ENCODE peak calls at places on chromosomes 7 and 10, in six cellular contexts. E is OCI-LY7; V is CD4-positive, alpha-beta T cell; X is retina; Q is HTR-8/SVneo; J is RCC 7860. N is an unnamed sample.

GRCh38 chr10:74704629-74705360 is 121.6 kb upstream of the KAT6B start:
- DNase-seq in E (no peak), V (no peak), X (no peak), Q (no peak), J (no peak), N (no peak)

GRCh38 chr7:107678110-107678753 is 17.6 kb downstream of the SLC26A4 start:
- DNase-seq in E (peak; percentile 20), V (no peak), X (no peak), Q (no peak), J (no peak), N (no peak)

GRCh38 chr7:114988755-114989154 is 66.9 kb downstream of the MDFIC start:
- DNase-seq in E (no peak), V (no peak), X (no peak), Q (peak; percentile 7), J (peak; percentile 62), N (peak; percentile 69)

GRCh38 chr10:43754569-43755260 is 106.0 kb upstream of the ZNF32 start:
- DNase-seq in E (no peak), V (no peak), X (no peak), Q (no peak), J (no peak), N (no peak)

GRCh38 chr10:1368772-1369171 is 312.6 kb downstream of the WDR37 start:
- DNase-seq in E (peak; percentile 58), V (no peak), X (peak; percentile 48), Q (peak; percentile 43), J (peak; percentile 25), N (no peak)

GRCh38 chr7:105118612-105119600 is 104.9 kb downstream of the KMT2E start:
- DNase-seq in E (peak; percentile 57), V (no peak), X (no peak), Q (no peak), J (no peak), N (no peak)

GRCh38 chr10:89518108-89518507 is 17.3 kb downstream of the SLC16A12 start:
- DNase-seq in E (no peak), V (no peak), X (no peak), Q (no peak), J (no peak), N (no peak)

GRCh38 chr7:18457832-18458231 is 37.7 kb upstream of the HDAC9 start:
- DNase-seq in E (no peak), V (no peak), X (no peak), Q (no peak), J (peak; percentile 22), N (no peak)

GRCh38 chr10:72328829-72329204 is 25.9 kb downstream of the DNAJB12 start:
- DNase-seq in E (peak; percentile 59), V (no peak), X (no peak), Q (no peak), J (no peak), N (no peak)

GRCh38 chr10:48501226-48501625 is 103.6 kb downstream of the ARHGAP22 start:
- DNase-seq in E (no peak), V (no peak), X (no peak), Q (no peak), J (no peak), N (no peak)

GRCh38 chr10:93379366-93380042 is 102.6 kb downstream of the MYOF start:
- DNase-seq in E (no peak), V (no peak), X (no peak), Q (no peak), J (peak; percentile 69), N (peak; percentile 71)

N was measured in fibroblast of pulmonary artery.